ENCODE peak calls at places on chromosome 12, in five cellular contexts. D is body of pancreas, R is Peyer's patch, E is heart left ventricle, U is upper lobe of left lung. K is an unnamed sample.

GRCh38 chr12:110638792-110639191 is 24.9 kb downstream of the TCTN1 start:
- DNase-seq in D (no peak), R (no peak), E (no peak), U (no peak), K (no peak)

GRCh38 chr12:69922999-69923398 is 98.0 kb downstream of the MYRFL start:
- DNase-seq in D (no peak), R (no peak), E (no peak), U (no peak), K (no peak)

GRCh38 chr12:110314308-110314707 is 33.3 kb downstream of the ATP2A2 start:
- DNase-seq in D (no peak), R (no peak), E (no peak), U (no peak), K (no peak)

GRCh38 chr12:105343836-105344235 is 13.3 kb downstream of the C12orf75 start:
- DNase-seq in D (no peak), R (no peak), E (no peak), U (no peak), K (no peak)

GRCh38 chr12:46219892-46220655 is 48.8 kb downstream of the SLC38A1 start:
- DNase-seq in D (no peak), R (no peak), E (no peak), U (no peak), K (no peak)

GRCh38 chr12:50637870-50638481 is 125.9 kb upstream of the ATF1 start:
- DNase-seq in D (no peak), R (no peak), E (no peak), U (no peak), K (no peak)

GRCh38 chr12:112584266-112584722 is 165.5 kb downstream of the PTPN11 start:
- DNase-seq in D (no peak), R (no peak), E (no peak), U (no peak), K (no peak)

GRCh38 chr12:64671682-64672081 is 61.4 kb downstream of the RASSF3 start:
- DNase-seq in D (no peak), R (no peak), E (no peak), U (no peak), K (no peak)

GRCh38 chr12:95577820-95578219 is 26.5 kb upstream of the USP44 start:
- DNase-seq in D (no peak), R (no peak), E (no peak), U (no peak), K (no peak)

GRCh38 chr12:75505706-75506312 is 5.6 kb downstream of the KRR1 start:
- DNase-seq in D (no peak), R (no peak), E (no peak), U (no peak), K (no peak)

GRCh38 chr12:123741937-123742572 is 20.0 kb upstream of the DNAH10 start:
- DNase-seq in D (no peak), R (no peak), E (no peak), U (no peak), K (no peak)

GRCh38 chr12:66602483-66603143 is 76.3 kb downstream of the GRIP1 start:
- DNase-seq in D (no peak), R (no peak), E (no peak), U (no peak), K (no peak)

GRCh38 chr12:31906581-31907286 is 52.5 kb upstream of the RESF1 start:
- DNase-seq in D (no peak), R (no peak), E (no peak), U (no peak), K (no peak)

GRCh38 chr12:76555797-76556196 is 3.8 kb downstream of the OSBPL8 start:
- DNase-seq in D (no peak), R (no peak), E (no peak), U (no peak), K (no peak)

GRCh38 chr12:62709321-62709720 is 225.6 kb downstream of the PPM1H start:
- DNase-seq in D (no peak), R (no peak), E (no peak), U (no peak), K (no peak)

GRCh38 chr12:113818833-113819232 is 147.3 kb downstream of the RBM19 start:
- DNase-seq in D (no peak), R (no peak), E (no peak), U (no peak), K (no peak)

GRCh38 chr12:75329918-75330826 is at the start of gene CAPS2:
- DNase-seq in D (peak; percentile 85), R (peak; percentile 85), E (peak; percentile 85), U (peak; percentile 95), K (peak; percentile 96)

GRCh38 chr12:87413784-87414183 is 615.4 kb downstream of the C12orf50 start:
- DNase-seq in D (no peak), R (no peak), E (no peak), U (no peak), K (no peak)

GRCh38 chr12:82968644-82969339 is 282.1 kb downstream of the TMTC2 start:
- DNase-seq in D (no peak), R (no peak), E (no peak), U (no peak), K (no peak)

GRCh38 chr12:118098911-118099671 is 4.7 kb downstream of the VSIG10 start:
- DNase-seq in D (no peak), R (peak; percentile 53), E (no peak), U (no peak), K (no peak)

GRCh38 chr12:54368709-54369596 is 4.7 kb upstream of the GPR84 start:
- DNase-seq in D (peak; percentile 92), R (peak; percentile 94), E (peak; percentile 91), U (peak; percentile 50), K (peak; percentile 90)

GRCh38 chr12:114123108-114123507 is 157.0 kb upstream of the RBM19 start:
- DNase-seq in D (no peak), R (no peak), E (no peak), U (no peak), K (peak; percentile 25)

GRCh38 chr12:85489194-85489593 is 209.2 kb downstream of the ALX1 start:
- DNase-seq in D (no peak), R (no peak), E (no peak), U (no peak), K (no peak)

GRCh38 chr12:114744696-114745095 is 60.7 kb upstream of the TBX3 start:
- DNase-seq in D (no peak), R (no peak), E (no peak), U (no peak), K (no peak)

GRCh38 chr12:13288937-13289643 is 92.6 kb downstream of the EMP1 start:
- DNase-seq in D (peak; percentile 56), R (no peak), E (no peak), U (no peak), K (no peak)

GRCh38 chr12:39813776-39814175 is 194.2 kb upstream of the ABCD2 start:
- DNase-seq in D (no peak), R (no peak), E (no peak), U (no peak), K (no peak)

GRCh38 chr12:107783406-107784376 is 9.2 kb downstream of the ASCL4 start:
- DNase-seq in D (no peak), R (no peak), E (no peak), U (no peak), K (no peak)

GRCh38 chr12:89333564-89334252 is 18.6 kb downstream of the DUSP6 start:
- DNase-seq in D (no peak), R (no peak), E (peak; percentile 45), U (no peak), K (no peak)

GRCh38 chr12:22803725-22804124 is 178.8 kb downstream of the ETNK1 start:
- DNase-seq in D (no peak), R (no peak), E (no peak), U (peak; percentile 6), K (no peak)
- TF ChIP-seq CTCF in D (no peak), R (no peak), E (no peak), U (no peak), K (no peak)

DNA sequence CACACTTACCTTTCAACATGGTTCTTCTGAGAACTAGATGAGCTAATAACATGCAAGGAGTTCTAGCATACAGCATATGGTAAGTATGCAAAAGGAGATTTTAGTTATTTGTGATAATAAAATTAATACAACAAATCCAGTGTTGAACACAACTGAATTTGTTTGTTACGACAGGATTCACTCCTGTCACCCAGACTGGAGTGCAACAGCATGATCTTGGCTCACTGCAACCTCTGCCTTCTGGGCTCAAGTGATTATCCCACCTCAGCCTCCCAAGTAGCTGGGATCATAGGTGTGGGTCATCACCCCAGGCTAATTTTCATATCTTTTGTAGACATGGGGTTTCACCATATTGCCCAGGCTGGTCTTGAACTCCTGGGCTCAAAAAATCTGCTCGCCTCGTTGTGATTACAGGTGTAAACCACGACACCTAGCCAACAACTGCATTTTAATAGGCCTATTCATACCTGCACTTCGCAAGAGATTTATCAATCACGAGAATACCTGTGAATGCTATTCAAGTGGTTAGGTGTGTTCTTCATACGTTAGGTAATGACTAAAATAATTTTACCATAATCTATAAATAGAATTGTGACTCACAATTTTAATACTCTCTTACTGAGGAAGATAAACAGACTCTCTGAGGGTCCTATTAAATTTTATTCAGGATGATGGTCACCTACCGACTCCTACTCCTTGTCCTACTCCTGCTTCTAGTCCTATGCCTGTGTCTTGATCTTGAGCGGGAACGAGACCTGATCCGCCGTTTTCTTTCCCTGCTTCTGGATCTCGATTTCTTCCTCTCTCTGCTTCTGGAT is 10.0 kb downstream of the RSRC2 start:
- DNase-seq in D (no peak), R (no peak), E (no peak), U (no peak), K (no peak)
- TF ChIP-seq POLR2A in D (no peak), R (no peak), E (no peak), U (no peak), K (no peak)

DNA sequence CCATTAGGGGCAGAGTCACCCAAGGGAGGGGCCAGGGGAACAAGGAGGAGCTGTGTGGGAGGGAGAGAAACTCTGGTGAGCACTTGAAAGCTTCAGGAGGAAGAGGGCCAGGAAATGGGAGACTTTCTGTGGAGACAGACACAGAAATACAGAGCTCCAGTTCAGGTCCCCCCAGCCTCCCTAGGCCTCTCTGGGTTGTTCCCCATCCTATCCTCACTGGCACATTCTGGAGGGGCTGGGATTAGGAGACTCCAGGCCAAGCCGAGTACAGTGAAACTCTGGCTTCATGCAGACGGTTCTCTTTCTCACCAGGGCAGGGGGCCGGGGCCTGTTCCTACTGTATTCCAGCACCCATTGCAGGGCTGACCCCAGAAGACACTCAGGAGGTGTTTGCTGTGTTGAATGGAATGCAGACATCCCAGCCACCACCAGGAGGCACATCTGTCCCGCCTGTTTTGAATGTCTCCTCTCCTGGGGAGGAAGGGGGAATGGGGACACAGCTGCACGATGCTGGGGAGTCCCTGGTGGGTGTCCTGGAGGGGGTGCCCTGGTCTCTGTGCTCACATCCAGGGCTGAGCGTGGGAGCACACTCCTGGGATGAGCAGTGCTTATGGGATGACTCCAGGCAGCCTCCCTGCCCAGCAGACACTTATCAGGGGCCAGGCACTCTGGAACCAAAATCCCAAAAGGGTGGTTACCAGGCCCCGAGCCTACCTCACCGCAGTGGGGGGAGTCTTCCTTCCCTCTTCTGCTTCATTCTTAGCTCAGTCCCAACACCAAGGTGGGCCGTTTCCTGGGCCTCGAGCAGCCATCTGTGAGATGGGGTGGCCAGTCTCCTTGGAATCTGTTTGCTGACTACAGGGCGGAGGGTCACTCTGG is 5.5 kb upstream of the KRT84 start:
- DNase-seq in D (no peak), R (peak; percentile 50), E (no peak), U (no peak), K (no peak)
- H3K4me3 ChIP-seq in D (no peak overlapping the region), R (no peak overlapping the region), E (no peak overlapping the region), U (no peak overlapping the region), K (no peak overlapping the region)

DNA sequence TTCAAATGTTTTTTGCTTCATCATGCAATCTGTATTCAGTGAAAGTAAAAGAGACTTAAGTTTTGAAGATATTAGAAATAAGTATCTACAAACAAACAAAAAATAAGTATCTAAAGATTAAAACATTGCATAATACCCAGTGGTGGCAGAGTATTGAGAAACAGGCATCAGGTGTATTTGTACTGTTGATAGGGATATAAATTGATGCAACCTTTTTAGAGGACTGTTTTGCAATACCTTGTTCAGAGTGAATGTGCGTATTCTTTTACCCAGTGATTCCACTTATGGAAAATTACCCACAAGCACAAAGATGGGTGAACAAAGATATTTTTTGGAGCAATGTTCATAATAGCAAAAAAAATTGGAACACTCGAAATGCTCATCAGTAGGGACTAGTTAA is 60.9 kb downstream of the RAB35 start:
- DNase-seq in D (no peak), R (no peak), E (no peak), U (no peak), K (no peak)
- TF ChIP-seq CTCF in D (no peak), R (no peak), E (no peak), U (no peak), K (no peak)

K was measured in lower leg skin.